ENCODE peak calls at places on chromosome 19, in ten cellular contexts. F, E, V, J, M, Y, U, S, T and K are unnamed samples.

GRCh38 chr19:32464279-32464678 is 58.7 kb downstream of the DPY19L3 start:
- DNase-seq in F (no peak), E (peak; percentile 10), V (peak; percentile 58), J (no peak), M (no peak), Y (no peak), U (no peak), S (no peak), T (no peak), K (peak; percentile 42)

GRCh38 chr19:11256189-11256588 is 6.1 kb downstream of the DOCK6 start:
- DNase-seq in F (no peak), E (peak; percentile 33), V (no peak), J (peak; percentile 59), M (no peak), Y (no peak), U (no peak), S (no peak), T (no peak), K (no peak)

GRCh38 chr19:33110201-33110910 is 21.6 kb upstream of the WDR88 start:
- DNase-seq in F (no peak), E (peak; percentile 87), V (no peak), J (no peak), M (peak; percentile 79), Y (no peak), U (no peak), S (no peak), T (no peak), K (peak; percentile 81)

GRCh38 chr19:52660981-52661380 is 22.8 kb upstream of the ZNF83 start:
- DNase-seq in F (no peak), E (peak; percentile 47), V (no peak), J (no peak), M (peak; percentile 49), Y (no peak), U (no peak), S (no peak), T (no peak), K (peak; percentile 66)

GRCh38 chr19:10390652-10391286 is 10.4 kb upstream of the TYK2 start:
- DNase-seq in F (peak; percentile 81), E (peak; percentile 71), V (peak; percentile 90), J (peak; percentile 82), M (peak; percentile 36), Y (peak; percentile 92), U (no peak), S (peak; percentile 73), T (peak; percentile 85), K (peak; percentile 61)

GRCh38 chr19:31350693-31351211 is 1.5 kb upstream of the TSHZ3 start:
- DNase-seq in F (peak; percentile 88), E (peak; percentile 56), V (no peak), J (peak; percentile 81), M (peak; percentile 31), Y (peak; percentile 70), U (no peak), S (peak; percentile 47), T (peak; percentile 43), K (peak; percentile 63)

GRCh38 chr19:22607653-22608430 is 26.3 kb upstream of the ZNF492 start:
- DNase-seq in F (no peak), E (no peak), V (no peak), J (no peak), M (no peak), Y (no peak), U (no peak), S (no peak), T (no peak), K (no peak)

GRCh38 chr19:38869836-38870607 is 8.1 kb downstream of the RINL start:
- DNase-seq in F (peak; percentile 81), E (peak; percentile 45), V (peak; percentile 95), J (peak; percentile 86), M (no peak), Y (peak; percentile 81), U (no peak), S (peak; percentile 82), T (peak; percentile 84), K (peak; percentile 46)

GRCh38 chr19:48553676-48554384 is 1.9 kb downstream of the SULT2B1 start:
- DNase-seq in F (peak; percentile 48), E (peak; percentile 86), V (no peak), J (peak; percentile 90), M (peak; percentile 39), Y (peak; percentile 61), U (no peak), S (no peak), T (peak; percentile 54), K (peak; percentile 77)

GRCh38 chr19:48552406-48553322 is 692 bp downstream of the SULT2B1 start:
- DNase-seq in F (no peak), E (no peak), V (no peak), J (no peak), M (no peak), Y (no peak), U (no peak), S (no peak), T (no peak), K (no peak)

GRCh38 chr19:48549380-48549779 is 2.6 kb upstream of the SULT2B1 start:
- DNase-seq in F (no peak), E (no peak), V (no peak), J (no peak), M (no peak), Y (no peak), U (no peak), S (no peak), T (no peak), K (no peak)

GRCh38 chr19:48554385-48555091 is 2.6 kb downstream of the SULT2B1 start:
- DNase-seq in F (peak; percentile 70), E (no peak), V (no peak), J (peak; percentile 87), M (no peak), Y (peak; percentile 95), U (peak; percentile 75), S (no peak), T (peak; percentile 91), K (no peak)

GRCh38 chr19:48551437-48552302 is at the start of gene SULT2B1:
- DNase-seq in F (no peak), E (no peak), V (no peak), J (no peak), M (no peak), Y (no peak), U (no peak), S (no peak), T (no peak), K (no peak)
- H3K4me2 ChIP-seq in F (no peak within 1 kb of the TSS), E (no peak within 1 kb of the TSS), V (no peak within 1 kb of the TSS), J (no peak within 1 kb of the TSS), M (no peak within 1 kb of the TSS), Y (no peak within 1 kb of the TSS), U (no peak within 1 kb of the TSS), S (no peak within 1 kb of the TSS), T (no peak within 1 kb of the TSS), K (no peak within 1 kb of the TSS)

GRCh38 chr19:42435316-42435715 is 7.4 kb downstream of the CXCL17 start:
- DNase-seq in F (no peak), E (no peak), V (no peak), J (no peak), M (no peak), Y (no peak), U (no peak), S (no peak), T (no peak), K (no peak)

GRCh38 chr19:42440357-42441046 is 2.2 kb downstream of the CXCL17 start:
- DNase-seq in F (peak; percentile 85), E (peak; percentile 59), V (peak; percentile 94), J (peak; percentile 82), M (peak; percentile 27), Y (peak; percentile 91), U (no peak), S (peak; percentile 77), T (peak; percentile 69), K (peak; percentile 49)

GRCh38 chr19:42433503-42434260 is 6.5 kb upstream of the LIPE start:
- DNase-seq in F (peak; percentile 88), E (peak; percentile 14), V (peak; percentile 88), J (peak; percentile 85), M (no peak), Y (peak; percentile 86), U (no peak), S (peak; percentile 39), T (peak; percentile 78), K (no peak)

GRCh38 chr19:42431486-42431885 is 4.3 kb upstream of the LIPE start:
- DNase-seq in F (no peak), E (no peak), V (peak; percentile 15), J (no peak), M (no peak), Y (no peak), U (no peak), S (no peak), T (no peak), K (no peak)

DNA sequence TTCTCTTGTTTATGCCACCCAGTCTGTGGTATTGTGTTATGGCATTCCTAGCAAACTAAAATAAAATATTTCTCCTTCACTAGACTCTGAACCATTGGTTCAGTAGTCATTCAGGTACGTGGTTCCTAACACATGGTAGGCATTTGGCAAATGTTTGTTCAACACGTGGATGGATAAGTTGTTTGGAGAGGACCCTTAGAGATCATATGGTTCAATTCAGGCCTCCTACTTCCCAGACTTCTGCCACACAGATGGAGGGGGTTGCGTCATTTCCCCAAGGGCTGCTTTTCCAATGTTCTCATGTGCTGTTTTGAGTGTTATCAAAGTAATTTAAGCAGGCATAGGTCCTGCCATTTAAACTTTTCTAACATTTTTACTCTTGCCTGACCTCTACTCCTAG is 6.7 kb downstream of the CXCL17 start:
- DNase-seq in F (no peak), E (no peak), V (peak; percentile 16), J (no peak), M (no peak), Y (no peak), U (no peak), S (no peak), T (no peak), K (no peak)
- H4K20me1 ChIP-seq in F (peaks cover 5% of the 10 kb centered on the region), E (no peaks in the 10 kb centered on the region), V (no peaks in the 10 kb centered on the region), J (no peaks in the 10 kb centered on the region), M (no peaks in the 10 kb centered on the region), Y (peaks cover 3% of the 10 kb centered on the region), U (no peaks in the 10 kb centered on the region), S (peaks cover 2% of the 10 kb centered on the region), T (no peaks in the 10 kb centered on the region), K (no peaks in the 10 kb centered on the region)

GRCh38 chr19:35031072-35031881 is 1.0 kb downstream of the SCN1B start:
- DNase-seq in F (peak; percentile 76), E (peak; percentile 18), V (no peak), J (no peak), M (peak; percentile 14), Y (peak; percentile 71), U (no peak), S (no peak), T (peak; percentile 70), K (peak; percentile 32)
- H3K4me2 ChIP-seq in F (peak overlapping the region; percentile 79), E (peak overlapping the region; percentile 92), V (no peak overlapping the region), J (peak overlapping the region; percentile 95), M (peak overlapping the region; percentile 95), Y (peak overlapping the region; percentile 92), U (peak overlapping the region; percentile 67), S (no peak overlapping the region), T (peak overlapping the region; percentile 85), K (peak overlapping the region; percentile 93)

DNA sequence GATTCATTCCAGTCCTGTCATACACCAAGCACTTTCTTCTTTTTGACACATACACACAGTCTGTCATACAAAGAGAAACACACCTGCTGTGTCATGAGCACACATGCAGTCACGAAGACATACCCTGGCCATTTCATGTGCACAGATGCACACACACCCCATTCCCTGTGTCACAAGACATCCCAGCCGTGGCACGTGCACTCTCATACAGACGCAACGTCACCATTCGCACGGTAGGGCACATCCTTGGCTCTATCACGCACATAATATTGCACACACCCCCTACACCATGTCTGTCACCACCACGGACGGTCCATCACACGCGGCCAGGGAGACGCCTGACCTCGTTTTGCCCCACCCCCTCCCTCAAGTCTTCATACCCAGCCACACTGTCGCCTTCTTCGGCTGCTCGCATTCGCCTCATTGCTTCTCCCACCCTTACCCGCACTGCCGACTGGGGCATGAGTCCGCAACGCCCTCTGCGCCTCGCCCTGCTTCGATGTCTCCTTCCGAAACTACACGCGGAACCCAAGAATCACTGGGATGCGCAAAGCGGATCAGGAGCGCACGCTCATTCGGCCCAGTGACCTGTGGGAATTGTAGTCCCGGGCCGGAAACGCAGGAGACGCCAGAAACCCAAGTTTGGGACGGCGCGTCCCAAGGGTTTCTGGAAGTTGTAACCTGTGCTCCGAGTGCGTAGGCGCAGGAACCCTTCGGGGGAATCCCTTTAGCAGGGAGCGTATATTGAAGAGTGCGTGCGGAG is 6.8 kb upstream of the ZNF283 start:
- DNase-seq in F (no peak), E (peak; percentile 42), V (no peak), J (no peak), M (peak; percentile 35), Y (peak; percentile 91), U (peak; percentile 44), S (no peak), T (peak; percentile 57), K (peak; percentile 56)
- H4K20me1 ChIP-seq in F (no peaks in the 10 kb centered on the region), E (no peaks in the 10 kb centered on the region), V (no peaks in the 10 kb centered on the region), J (no peaks in the 10 kb centered on the region), M (no peaks in the 10 kb centered on the region), Y (no peaks in the 10 kb centered on the region), U (peaks cover 2% of the 10 kb centered on the region), S (no peaks in the 10 kb centered on the region), T (no peaks in the 10 kb centered on the region), K (no peaks in the 10 kb centered on the region)